ENCODE peak calls at places on chromosomes 3 and 15, in six cellular contexts. O is GM12865; D is heart right ventricle; I is WTC11; S is CD8-positive, alpha-beta T cell; M is adrenal gland. G is an unnamed sample.

GRCh38 chr15:81108427-81108826 is 25.6 kb upstream of the CFAP161 start:
- DNase-seq in O (peak), D (no peak), I (peak), S (no peak), M (no peak), G (peak)

GRCh38 chr15:34583399-34584320 is at the start of gene GOLGA8B:
- DNase-seq in O (peak), D (peak), I (peak), S (peak), M (peak), G (peak)

GRCh38 chr15:80778964-80779657 is at the start of gene CEMIP:
- DNase-seq in O (peak), D (peak), I (peak), S (no peak), M (peak), G (peak)

GRCh38 chr15:63466378-63467192 is 37.8 kb upstream of the USP3 start:
- DNase-seq in O (peak), D (no peak), I (peak), S (peak), M (peak), G (peak)

GRCh38 chr15:49675051-49675450 is 54.2 kb downstream of the DTWD1 start:
- DNase-seq in O (no peak), D (no peak), I (no peak), S (no peak), M (no peak), G (no peak)

GRCh38 chr3:74442683-74443082 is 171.8 kb downstream of the CNTN3 start:
- DNase-seq in O (no peak), D (no peak), I (no peak), S (no peak), M (no peak), G (no peak)

GRCh38 chr3:38648024-38648658 is 1.3 kb downstream of the SCN5A start:
- DNase-seq in O (no peak), D (no peak), I (no peak), S (no peak), M (no peak), G (no peak)

GRCh38 chr3:3552741-3553140 is 246.5 kb upstream of the LRRN1 start:
- DNase-seq in O (no peak), D (no peak), I (no peak), S (no peak), M (no peak), G (no peak)

GRCh38 chr3:43892535-43892934 is 201.8 kb downstream of the ABHD5 start:
- DNase-seq in O (peak), D (no peak), I (no peak), S (no peak), M (no peak), G (no peak)

GRCh38 chr15:57224664-57225063 is 151.6 kb upstream of the CGNL1 start:
- DNase-seq in O (peak), D (no peak), I (no peak), S (no peak), M (no peak), G (no peak)

GRCh38 chr3:13520326-13520880 is 28.5 kb upstream of the FBLN2 start:
- DNase-seq in O (no peak), D (no peak), I (no peak), S (no peak), M (no peak), G (no peak)

GRCh38 chr3:173930251-173930650 is 532.7 kb downstream of the NLGN1 start:
- DNase-seq in O (no peak), D (no peak), I (no peak), S (no peak), M (no peak), G (no peak)

GRCh38 chr15:66187271-66187670 is 66.3 kb downstream of the MEGF11 start:
- DNase-seq in O (no peak), D (no peak), I (no peak), S (no peak), M (no peak), G (no peak)

GRCh38 chr3:10170915-10171478 is 6.3 kb downstream of the IRAK2 start:
- DNase-seq in O (peak), D (no peak), I (no peak), S (no peak), M (no peak), G (no peak)

GRCh38 chr3:156317457-156317856 is 197.1 kb downstream of the KCNAB1 start:
- DNase-seq in O (no peak), D (no peak), I (no peak), S (no peak), M (no peak), G (no peak)

GRCh38 chr3:146550743-146551510 is 6.5 kb upstream of the PLSCR1 start:
- DNase-seq in O (peak), D (no peak), I (no peak), S (no peak), M (no peak), G (no peak)

GRCh38 chr15:90883526-90883931 is 775 bp upstream of the FES start:
- DNase-seq in O (no peak), D (no peak), I (no peak), S (no peak), M (no peak), G (no peak)

GRCh38 chr15:84734794-84735479 is 13.5 kb upstream of the ZNF592 start:
- DNase-seq in O (peak), D (no peak), I (peak), S (peak), M (peak), G (peak)

GRCh38 chr3:126344380-126345041 is 12.7 kb downstream of the KLF15 start:
- DNase-seq in O (no peak), D (no peak), I (peak), S (no peak), M (peak), G (no peak)

GRCh38 chr3:78613366-78614008 is 1154.3 kb downstream of the ROBO1 start:
- DNase-seq in O (no peak), D (no peak), I (no peak), S (no peak), M (no peak), G (no peak)

GRCh38 chr15:68791431-68792283 is 29.0 kb downstream of the ANP32A start:
- DNase-seq in O (peak), D (no peak), I (no peak), S (peak), M (no peak), G (no peak)

GRCh38 chr3:66172394-66172793 is 48.4 kb upstream of the SLC25A26 start:
- DNase-seq in O (no peak), D (no peak), I (no peak), S (no peak), M (no peak), G (no peak)

GRCh38 chr3:95923496-95924210 is 890.7 kb upstream of the EPHA6 start:
- DNase-seq in O (no peak), D (no peak), I (no peak), S (no peak), M (peak), G (no peak)

GRCh38 chr3:147130461-147130860 is 275.9 kb downstream of the ZIC4 start:
- DNase-seq in O (no peak), D (no peak), I (no peak), S (no peak), M (no peak), G (no peak)

GRCh38 chr3:23575697-23576096 is 230.1 kb upstream of the UBE2E1 start:
- DNase-seq in O (no peak), D (no peak), I (no peak), S (no peak), M (no peak), G (no peak)

GRCh38 chr3:48503406-48504050 is 446 bp downstream of the SHISA5 start:
- DNase-seq in O (no peak), D (peak), I (peak), S (no peak), M (no peak), G (peak)

GRCh38 chr3:38255627-38256026 is 10.0 kb upstream of the SLC22A13 start:
- DNase-seq in O (no peak), D (no peak), I (no peak), S (no peak), M (no peak), G (no peak)

GRCh38 chr3:112012205-112012604 is 13.5 kb downstream of the TAGLN3 start:
- DNase-seq in O (no peak), D (no peak), I (no peak), S (no peak), M (no peak), G (no peak)

GRCh38 chr15:23546158-23546557 is 19.3 kb upstream of the MKRN3 start:
- DNase-seq in O (no peak), D (no peak), I (no peak), S (no peak), M (no peak), G (no peak)

GRCh38 chr15:82159922-82160321 is 102.6 kb downstream of the EFL1 start:
- DNase-seq in O (no peak), D (no peak), I (no peak), S (no peak), M (peak), G (no peak)

GRCh38 chr3:133464573-133464972 is 64.7 kb downstream of the BFSP2 start:
- DNase-seq in O (peak), D (no peak), I (no peak), S (no peak), M (no peak), G (no peak)
- TF ChIP-seq CTCF in O (peak), D (no peak), I (no peak), S (no peak), M (peak), G (no peak)

DNA sequence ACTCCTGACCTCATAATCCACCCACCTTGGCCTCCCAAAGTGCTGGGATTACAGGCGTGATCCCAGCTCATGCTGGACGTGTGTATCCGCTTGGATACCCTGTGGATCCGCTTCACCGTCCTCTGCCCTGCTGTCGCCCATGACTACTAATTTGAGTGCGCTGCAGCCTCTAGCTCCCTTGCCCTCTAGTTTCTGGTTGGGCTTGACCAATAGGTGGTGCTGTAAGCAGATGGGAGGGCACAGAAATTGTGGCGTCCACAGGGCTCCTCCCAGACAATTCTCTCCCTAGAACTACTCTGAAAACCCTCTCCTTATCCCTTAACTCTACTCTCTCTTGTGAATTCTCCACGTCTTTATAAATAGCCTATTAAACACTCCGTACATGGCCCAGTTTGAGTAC is 36.2 kb downstream of the ZPLD1 start:
- DNase-seq in O (peak), D (no peak), I (peak), S (no peak), M (no peak), G (peak)
- TF ChIP-seq CTCF in O (peak), D (no peak), I (peak), S (no peak), M (no peak), G (no peak)

DNA sequence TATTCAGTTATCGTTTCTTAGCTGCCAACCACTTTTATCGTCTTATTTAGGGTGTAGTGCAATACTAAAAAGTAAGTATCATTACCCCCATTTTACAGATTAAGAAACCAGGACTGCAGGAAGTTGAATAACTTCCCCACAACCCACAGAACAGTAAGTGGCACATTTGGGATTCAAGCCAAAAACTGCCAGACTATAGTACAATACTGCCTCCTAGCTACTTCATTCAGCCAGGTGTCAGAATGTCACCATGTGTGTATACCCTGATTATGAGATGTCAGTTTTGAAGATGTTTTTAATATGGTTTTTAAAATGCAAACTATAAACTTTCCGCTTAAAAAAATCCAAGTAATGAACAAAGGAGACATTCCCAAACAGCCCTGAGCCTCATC is 74.2 kb upstream of the PROK2 start:
- DNase-seq in O (peak), D (no peak), I (no peak), S (no peak), M (peak), G (no peak)
- TF ChIP-seq CTCF in O (peak), D (no peak), I (peak), S (peak), M (peak), G (no peak)

DNA sequence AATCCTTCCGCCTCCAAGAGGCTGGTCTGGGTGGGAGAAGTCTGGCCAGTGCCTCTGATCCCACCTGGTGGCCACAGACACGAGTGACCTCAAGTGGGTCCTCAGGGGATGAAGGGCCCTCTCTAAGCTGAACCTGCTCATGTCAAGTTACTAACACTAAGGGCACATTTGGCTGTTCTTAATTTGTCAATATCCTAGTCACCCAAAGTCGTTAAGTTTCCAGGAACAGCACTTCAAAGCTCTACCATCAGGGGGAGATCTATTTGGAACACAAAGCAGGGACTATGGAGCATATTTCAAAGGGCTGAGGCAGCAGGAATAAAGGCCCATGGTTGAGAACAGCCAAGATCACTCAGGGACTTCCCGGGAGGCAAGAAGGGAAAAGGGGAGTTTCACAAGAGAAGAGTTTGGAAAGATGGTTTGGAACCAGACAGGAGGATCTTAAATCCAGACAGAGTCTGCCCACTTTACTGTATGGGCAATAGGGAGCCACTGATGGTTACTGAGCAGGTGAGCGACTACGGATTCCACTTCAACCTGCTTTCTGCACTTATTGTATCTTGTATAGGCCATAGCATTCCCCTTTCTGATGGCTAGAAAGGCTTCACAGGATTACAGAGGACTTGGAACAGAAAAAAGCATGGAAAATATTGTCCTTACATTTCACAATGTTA is 13.7 kb downstream of the OXTR start:
- DNase-seq in O (no peak), D (no peak), I (no peak), S (no peak), M (no peak), G (no peak)
- TF ChIP-seq CTCF in O (peak), D (no peak), I (peak), S (no peak), M (no peak), G (peak)

DNA sequence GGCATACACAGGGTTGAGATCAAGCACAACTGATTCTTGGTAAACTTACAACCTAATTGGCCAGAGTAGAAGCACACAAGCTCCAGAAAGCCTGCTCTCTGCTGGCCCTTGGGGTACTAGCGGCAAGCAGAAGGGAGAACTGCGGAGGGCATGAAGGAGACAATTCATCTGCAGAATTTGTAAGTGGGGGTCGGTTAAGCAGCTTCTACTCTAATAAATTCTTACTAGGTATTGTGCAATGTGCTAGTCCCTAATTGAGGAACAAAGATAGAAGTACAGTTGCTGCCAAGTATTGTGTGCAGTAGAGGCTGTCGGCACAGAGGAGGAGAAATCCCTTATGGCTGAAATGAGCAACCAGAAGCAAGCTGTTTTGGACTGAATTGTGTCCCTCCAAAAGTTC is 91.2 kb upstream of the VEPH1 start:
- DNase-seq in O (no peak), D (no peak), I (peak), S (no peak), M (no peak), G (no peak)
- TF ChIP-seq CTCF in O (no peak), D (no peak), I (no peak), S (no peak), M (no peak), G (no peak)

DNA sequence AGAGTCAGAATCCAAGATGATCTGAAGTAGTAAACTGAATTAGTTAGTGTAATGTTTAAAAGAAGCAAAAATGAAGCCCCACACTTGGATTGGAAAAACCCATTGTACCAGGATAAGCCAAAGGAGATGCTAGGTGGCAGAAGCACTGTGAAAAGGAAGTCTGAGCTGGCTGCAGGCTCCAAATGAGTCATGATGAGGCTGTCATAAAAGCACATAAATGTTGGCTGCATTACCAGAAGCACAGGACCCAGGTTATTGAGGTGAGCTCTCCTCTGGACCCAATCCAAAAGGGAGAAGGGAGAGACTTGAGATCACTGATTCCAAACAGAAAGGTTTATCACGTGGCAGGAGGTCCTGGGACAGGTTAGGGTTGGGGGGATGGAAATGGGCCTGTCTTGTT is 3.2 kb upstream of the ACAN start:
- DNase-seq in O (no peak), D (no peak), I (no peak), S (no peak), M (no peak), G (no peak)
- TF ChIP-seq CTCF in O (no peak), D (no peak), I (no peak), S (no peak), M (no peak), G (no peak)

GRCh38 chr15:89492111-89492641 is 4.2 kb downstream of the RHCG start:
- DNase-seq in O (no peak), D (no peak), I (peak), S (no peak), M (no peak), G (peak)
- TF ChIP-seq CTCF in O (peak), D (no peak), I (peak), S (no peak), M (no peak), G (peak)

GRCh38 chr15:71409541-71409940 is 294.3 kb downstream of the THSD4 start:
- DNase-seq in O (no peak), D (no peak), I (no peak), S (no peak), M (no peak), G (no peak)

GRCh38 chr15:71410347-71410746 is 295.1 kb downstream of the THSD4 start:
- DNase-seq in O (no peak), D (no peak), I (no peak), S (no peak), M (no peak), G (no peak)

GRCh38 chr15:71414778-71415177 is 299.5 kb downstream of the THSD4 start:
- DNase-seq in O (no peak), D (no peak), I (no peak), S (no peak), M (no peak), G (no peak)

GRCh38 chr15:71413419-71413818 is 298.1 kb downstream of the THSD4 start:
- DNase-seq in O (no peak), D (no peak), I (no peak), S (no peak), M (no peak), G (no peak)

GRCh38 chr15:71411538-71412482 is 296.5 kb downstream of the THSD4 start:
- DNase-seq in O (no peak), D (no peak), I (no peak), S (no peak), M (no peak), G (no peak)
- TF ChIP-seq CTCF in O (no peak), D (no peak), I (no peak), S (no peak), M (no peak), G (no peak)

GRCh38 chr3:61858054-61858453 is 296.7 kb downstream of the PTPRG start:
- DNase-seq in O (no peak), D (no peak), I (no peak), S (no peak), M (no peak), G (no peak)
- TF ChIP-seq CTCF in O (peak), D (peak), I (no peak), S (no peak), M (peak), G (no peak)

G was measured in endothelial cell.